ENCODE peak calls at places on chromosome 14, in seven cellular contexts. One of them, this sample, is unnamed.

GRCh38 chr14:77862154-77862783 is 62.4 kb downstream of the ADCK1 start:
- DNase-seq in RWPE2: peak
- DNase-seq in NCI-H1930: peak
- DNase-seq in nucleus accumbens: peak
- DNase-seq in stromal cell of bone marrow: no peak
- DNase-seq in Calu3: peak
- DNase-seq in HuH-7: peak
- DNase-seq in this sample: no peak

GRCh38 chr14:104876251-104876699 is 11.2 kb downstream of the CEP170B start:
- DNase-seq in RWPE2: no peak
- DNase-seq in NCI-H1930: no peak
- DNase-seq in nucleus accumbens: no peak
- DNase-seq in stromal cell of bone marrow: no peak
- DNase-seq in Calu3: peak
- DNase-seq in HuH-7: peak
- DNase-seq in this sample: no peak

GRCh38 chr14:61281186-61281676 is at the start of gene TMEM30B:
- DNase-seq in RWPE2: peak
- DNase-seq in NCI-H1930: peak
- DNase-seq in nucleus accumbens: no peak
- DNase-seq in stromal cell of bone marrow: no peak
- DNase-seq in Calu3: peak
- DNase-seq in HuH-7: no peak
- DNase-seq in this sample: peak

GRCh38 chr14:55107766-55108554 is 21.1 kb upstream of the LGALS3 start:
- DNase-seq in RWPE2: peak
- DNase-seq in NCI-H1930: no peak
- DNase-seq in nucleus accumbens: no peak
- DNase-seq in stromal cell of bone marrow: peak
- DNase-seq in Calu3: peak
- DNase-seq in HuH-7: no peak
- DNase-seq in this sample: no peak

GRCh38 chr14:79420725-79421124 is 790.6 kb downstream of the DIO2 start:
- DNase-seq in RWPE2: no peak
- DNase-seq in NCI-H1930: no peak
- DNase-seq in nucleus accumbens: no peak
- DNase-seq in stromal cell of bone marrow: no peak
- DNase-seq in Calu3: no peak
- DNase-seq in HuH-7: no peak
- DNase-seq in this sample: no peak

GRCh38 chr14:94472842-94473241 is 3.2 kb downstream of the SERPINA9 start:
- DNase-seq in RWPE2: peak
- DNase-seq in NCI-H1930: no peak
- DNase-seq in nucleus accumbens: no peak
- DNase-seq in stromal cell of bone marrow: no peak
- DNase-seq in Calu3: no peak
- DNase-seq in HuH-7: no peak
- DNase-seq in this sample: no peak

GRCh38 chr14:101628975-101629374 is 67.7 kb downstream of the DIO3 start:
- DNase-seq in RWPE2: no peak
- DNase-seq in NCI-H1930: no peak
- DNase-seq in nucleus accumbens: no peak
- DNase-seq in stromal cell of bone marrow: no peak
- DNase-seq in Calu3: no peak
- DNase-seq in HuH-7: no peak
- DNase-seq in this sample: no peak

GRCh38 chr14:72512925-72513324 is 381.0 kb downstream of the DPF3 start:
- DNase-seq in RWPE2: no peak
- DNase-seq in NCI-H1930: no peak
- DNase-seq in nucleus accumbens: no peak
- DNase-seq in stromal cell of bone marrow: no peak
- DNase-seq in Calu3: no peak
- DNase-seq in HuH-7: no peak
- DNase-seq in this sample: no peak

GRCh38 chr14:74514471-74514932 is 20.9 kb downstream of the ISCA2 start:
- DNase-seq in RWPE2: no peak
- DNase-seq in NCI-H1930: no peak
- DNase-seq in nucleus accumbens: no peak
- DNase-seq in stromal cell of bone marrow: peak
- DNase-seq in Calu3: peak
- DNase-seq in HuH-7: no peak
- DNase-seq in this sample: no peak

GRCh38 chr14:98014851-98015615 is 1217.9 kb downstream of the VRK1 start:
- DNase-seq in RWPE2: no peak
- DNase-seq in NCI-H1930: no peak
- DNase-seq in nucleus accumbens: no peak
- DNase-seq in stromal cell of bone marrow: no peak
- DNase-seq in Calu3: no peak
- DNase-seq in HuH-7: no peak
- DNase-seq in this sample: no peak

GRCh38 chr14:61300754-61301153 is 19.6 kb upstream of the TMEM30B start:
- DNase-seq in RWPE2: no peak
- DNase-seq in NCI-H1930: no peak
- DNase-seq in nucleus accumbens: no peak
- DNase-seq in stromal cell of bone marrow: no peak
- DNase-seq in Calu3: no peak
- DNase-seq in HuH-7: no peak
- DNase-seq in this sample: no peak

GRCh38 chr14:50001999-50002925 is 109.4 kb downstream of the ARF6 start:
- DNase-seq in RWPE2: no peak
- DNase-seq in NCI-H1930: no peak
- DNase-seq in nucleus accumbens: no peak
- DNase-seq in stromal cell of bone marrow: no peak
- DNase-seq in Calu3: no peak
- DNase-seq in HuH-7: no peak
- DNase-seq in this sample: no peak

GRCh38 chr14:99382781-99383456 is 97.7 kb downstream of the SETD3 start:
- DNase-seq in RWPE2: no peak
- DNase-seq in NCI-H1930: no peak
- DNase-seq in nucleus accumbens: no peak
- DNase-seq in stromal cell of bone marrow: no peak
- DNase-seq in Calu3: peak
- DNase-seq in HuH-7: no peak
- DNase-seq in this sample: no peak

GRCh38 chr14:35213869-35214387 is 78.3 kb upstream of the PSMA6 start:
- DNase-seq in RWPE2: no peak
- DNase-seq in NCI-H1930: no peak
- DNase-seq in nucleus accumbens: no peak
- DNase-seq in stromal cell of bone marrow: no peak
- DNase-seq in Calu3: no peak
- DNase-seq in HuH-7: no peak
- DNase-seq in this sample: no peak

GRCh38 chr14:58368951-58369350 is 26.8 kb upstream of the TOMM20L start:
- DNase-seq in RWPE2: no peak
- DNase-seq in NCI-H1930: no peak
- DNase-seq in nucleus accumbens: no peak
- DNase-seq in stromal cell of bone marrow: peak
- DNase-seq in Calu3: no peak
- DNase-seq in HuH-7: no peak
- DNase-seq in this sample: no peak

GRCh38 chr14:24861083-24861630 is 188.8 kb downstream of the STXBP6 start:
- DNase-seq in RWPE2: no peak
- DNase-seq in NCI-H1930: no peak
- DNase-seq in nucleus accumbens: no peak
- DNase-seq in stromal cell of bone marrow: no peak
- DNase-seq in Calu3: peak
- DNase-seq in HuH-7: no peak
- DNase-seq in this sample: no peak

GRCh38 chr14:90534091-90534837 is 137.4 kb downstream of the CALM1 start:
- DNase-seq in RWPE2: no peak
- DNase-seq in NCI-H1930: no peak
- DNase-seq in nucleus accumbens: no peak
- DNase-seq in stromal cell of bone marrow: no peak
- DNase-seq in Calu3: no peak
- DNase-seq in HuH-7: no peak
- DNase-seq in this sample: no peak

GRCh38 chr14:74038015-74038859 is 19.1 kb downstream of the BBOF1 start:
- DNase-seq in RWPE2: no peak
- DNase-seq in NCI-H1930: peak
- DNase-seq in nucleus accumbens: no peak
- DNase-seq in stromal cell of bone marrow: peak
- DNase-seq in Calu3: peak
- DNase-seq in HuH-7: peak
- DNase-seq in this sample: no peak

GRCh38 chr14:67938046-67938445 is 118.5 kb downstream of the RAD51B start:
- DNase-seq in RWPE2: no peak
- DNase-seq in NCI-H1930: no peak
- DNase-seq in nucleus accumbens: no peak
- DNase-seq in stromal cell of bone marrow: no peak
- DNase-seq in Calu3: no peak
- DNase-seq in HuH-7: no peak
- DNase-seq in this sample: no peak

GRCh38 chr14:53265025-53265424 is 111.9 kb upstream of the DDHD1 start:
- DNase-seq in RWPE2: no peak
- DNase-seq in NCI-H1930: no peak
- DNase-seq in nucleus accumbens: no peak
- DNase-seq in stromal cell of bone marrow: no peak
- DNase-seq in Calu3: no peak
- DNase-seq in HuH-7: no peak
- DNase-seq in this sample: no peak

This sample was measured in NCI-H1436 treated with DMSO at 0.1 percent for 48 hours.